ENCODE peak calls at places on chromosome 4, in eight cellular contexts. Z is upper lobe of right lung; V is heart left ventricle; U is activated naive CD4-positive, alpha-beta T cell treated with anti-CD3 and anti-CD28 coated beads, Interleukin-2, amount 50 U/mL, for 72 hours; N is sciatic nerve; F is SK-N-SH treated with all-trans-retinoic acid at 6 μM for 48 hours; R is activated T-helper 17 cell treated with anti-CD3 and anti-CD28 coated beads, Interleukin-2, amount 50 U/mL, for 72 hours; X is CD4-positive, alpha-beta T cell. D is an unnamed sample.

GRCh38 chr4:150021483-150021882 is 56.8 kb upstream of the DCLK2 start:
- ATAC-seq in R (no peak), V (no peak), U (no peak), N (no peak), X (no peak), F (no peak), Z (no peak), D (no peak)

GRCh38 chr4:6033381-6033780 is 15.2 kb upstream of the C4orf50 start:
- ATAC-seq in R (no peak), V (no peak), Z (no peak), N (no peak), U (no peak), F (no peak), X (no peak), D (no peak)

GRCh38 chr4:41602113-41602512 is 64.2 kb downstream of the LIMCH1 start:
- ATAC-seq in V (no peak), R (no peak), Z (no peak), U (no peak), X (no peak), N (no peak), F (no peak), D (no peak)

GRCh38 chr4:165766018-165766417 is 107.0 kb upstream of the TLL1 start:
- ATAC-seq in Z (peak; percentile 50), V (peak; percentile 58), R (no peak), X (no peak), F (no peak), N (no peak), U (no peak), D (peak; percentile 50)

GRCh38 chr4:42678512-42678911 is 21.6 kb upstream of the ATP8A1 start:
- ATAC-seq in F (no peak), Z (no peak), R (no peak), V (no peak), X (no peak), N (no peak), U (no peak), D (no peak)

GRCh38 chr4:61199869-61200194 is 294 bp upstream of the ADGRL3 start:
- ATAC-seq in F (no peak), U (no peak), Z (no peak), V (no peak), X (no peak), R (no peak), N (no peak), D (no peak)

GRCh38 chr4:138310498-138310897 is 68.3 kb upstream of the SLC7A11 start:
- ATAC-seq in X (no peak), Z (no peak), R (no peak), F (no peak), U (no peak), N (no peak), V (no peak), D (no peak)

GRCh38 chr4:7581477-7581876 is 146.7 kb upstream of the PSAPL1 start:
- ATAC-seq in V (no peak), N (no peak), F (peak; percentile 47), X (no peak), U (no peak), Z (peak; percentile 30), R (no peak), D (no peak)

GRCh38 chr4:40516651-40517050 is 113.0 kb downstream of the RBM47 start:
- ATAC-seq in U (no peak), X (no peak), Z (no peak), N (no peak), V (no peak), F (no peak), R (no peak), D (no peak)

GRCh38 chr4:159098482-159099127 is 4.3 kb upstream of the RAPGEF2 start:
- ATAC-seq in U (no peak), X (no peak), F (no peak), V (no peak), R (no peak), N (no peak), Z (no peak), D (no peak)

GRCh38 chr4:94334962-94335361 is 7.7 kb downstream of the HPGDS start:
- ATAC-seq in R (no peak), U (no peak), X (no peak), N (peak; percentile 73), F (no peak), V (peak; percentile 34), Z (peak; percentile 81), D (peak; percentile 39)

GRCh38 chr4:109913842-109914241 is 1.2 kb downstream of the EGF start:
- ATAC-seq in Z (no peak), N (no peak), F (no peak), U (no peak), V (no peak), R (no peak), X (no peak), D (no peak)

GRCh38 chr4:9893329-9894108 is 112.1 kb downstream of the DRD5 start:
- ATAC-seq in U (no peak), F (no peak), N (no peak), R (no peak), V (no peak), Z (no peak), X (no peak), D (no peak)

GRCh38 chr4:121822796-121823504 is 733 bp downstream of the CCNA2 start:
- ATAC-seq in X (peak; percentile 21), Z (peak; percentile 2), V (no peak), F (peak; percentile 66), N (peak; percentile 4), R (peak; percentile 1), U (peak; percentile 30), D (no peak)

GRCh38 chr4:154304679-154305078 is 186.9 kb downstream of the DCHS2 start:
- ATAC-seq in X (no peak), V (no peak), R (no peak), Z (no peak), U (no peak), F (no peak), N (no peak), D (no peak)

GRCh38 chr4:159229164-159229563 is 126.3 kb downstream of the RAPGEF2 start:
- ATAC-seq in X (no peak), U (no peak), F (peak; percentile 88), Z (peak; percentile 79), N (peak; percentile 55), V (peak; percentile 45), R (no peak), D (peak; percentile 66)

D was measured in gastroesophageal sphincter.